ENCODE peak calls at places on chromosome 15, in seven cellular contexts. H is pons; C is amygdala; F is Caki2; D is effector CD4-positive, alpha-beta T cell; K is fibroblast of lung; Q is globus pallidus. E is an unnamed sample.
A peak's percentile ranks its signal among the peaks of the same experiment; 100 is the strongest.

GRCh38 chr15:39127925-39128617 is 452.8 kb upstream of the THBS1 start:
- DNase-seq in K (peak; percentile 91), D (no peak), H (no peak), Q (no peak), F (peak; percentile 94), C (no peak), E (peak; percentile 10)

GRCh38 chr15:83446417-83446816 is 724 bp upstream of the SH3GL3 start:
- DNase-seq in D (no peak), C (no peak), Q (no peak), H (no peak), K (no peak), F (no peak), E (no peak)

GRCh38 chr15:98034731-98035130 is 74.2 kb downstream of the ARRDC4 start:
- DNase-seq in C (no peak), F (no peak), H (no peak), D (no peak), K (no peak), Q (no peak), E (no peak)

GRCh38 chr15:25596644-25597562 is 158.1 kb upstream of the UBE3A start:
- DNase-seq in D (no peak), H (no peak), K (no peak), C (no peak), F (no peak), Q (no peak), E (no peak)

GRCh38 chr15:57861039-57861638 is 154.6 kb downstream of the POLR2M start:
- DNase-seq in Q (peak; percentile 82), K (peak; percentile 80), C (no peak), D (peak; percentile 10), F (peak; percentile 33), H (peak; percentile 89), E (no peak)

GRCh38 chr15:98648654-98649537 is 557 bp downstream of the IGF1R start:
- DNase-seq in C (peak; percentile 19), K (peak; percentile 65), H (no peak), Q (peak; percentile 55), F (peak; percentile 73), D (no peak), E (peak; percentile 68)

GRCh38 chr15:52186651-52187486 is 4.3 kb downstream of the GNB5 start:
- DNase-seq in H (no peak), F (no peak), K (no peak), C (no peak), Q (no peak), D (no peak), E (no peak)

GRCh38 chr15:89197503-89197971 is 23.8 kb downstream of the RLBP1 start:
- DNase-seq in H (peak; percentile 99), K (no peak), D (no peak), Q (peak; percentile 96), C (peak; percentile 69), F (no peak), E (no peak)

GRCh38 chr15:31975446-31976229 is 54.7 kb upstream of the CHRNA7 start:
- DNase-seq in H (peak; percentile 11), C (no peak), F (no peak), D (no peak), K (peak; percentile 3), Q (peak; percentile 8), E (peak; percentile 59)

GRCh38 chr15:78909160-78909695 is 35.6 kb downstream of the CTSH start:
- DNase-seq in Q (no peak), K (no peak), D (no peak), C (no peak), H (no peak), F (no peak), E (no peak)

GRCh38 chr15:28901987-28902745 is 16.4 kb downstream of the APBA2 start:
- DNase-seq in H (peak; percentile 34), C (no peak), D (no peak), F (no peak), Q (peak; percentile 35), K (no peak), E (no peak)

GRCh38 chr15:88636039-88636438 is 2.8 kb upstream of the ISG20 start:
- DNase-seq in K (no peak), H (no peak), C (no peak), Q (no peak), F (no peak), D (peak; percentile 84), E (peak; percentile 70)

GRCh38 chr15:93026359-93026758 is 62.7 kb downstream of the RGMA start:
- DNase-seq in H (no peak), F (no peak), K (no peak), Q (no peak), D (no peak), C (no peak), E (no peak)

GRCh38 chr15:100592898-100593297 is 9.1 kb downstream of the LINS1 start:
- DNase-seq in H (no peak), C (no peak), D (no peak), K (no peak), F (no peak), Q (no peak), E (no peak)

GRCh38 chr15:28120359-28120640 is 21.2 kb upstream of the OCA2 start:
- DNase-seq in D (no peak), Q (no peak), C (no peak), H (no peak), K (no peak), F (no peak), E (no peak)

GRCh38 chr15:64681424-64682024 is 93.9 kb downstream of the RBPMS2 start:
- DNase-seq in F (peak; percentile 61), D (no peak), H (peak; percentile 71), C (peak; percentile 28), Q (no peak), K (peak; percentile 67), E (peak; percentile 58)

GRCh38 chr15:25775317-25775912 is 87.7 kb downstream of the ATP10A start:
- DNase-seq in H (no peak), D (no peak), F (peak; percentile 86), C (no peak), K (peak; percentile 72), Q (no peak), E (no peak)